ENCODE peak calls at places on chromosome 15, in nine cellular contexts. K is NCI-H774; R is ecto neural progenitor cell; F is stimulated activated CD4-positive, alpha-beta T cell treated with anti-CD3 and anti-CD28 coated beads, Interleukin-1b, Interleukin-23, amount 100 ng/mL, for 48 hours; B is effector memory CD8-positive, alpha-beta T cell; N is GM04504; A is SJSA1; O is non-pigmented ciliary epithelial cell; P is kidney tubule cell. I is an unnamed sample.

GRCh38 chr15:71761649-71762048 is 48.7 kb upstream of the NR2E3 start:
- DNase-seq in K (no peak), R (no peak), F (no peak), B (no peak), N (peak), A (peak), O (no peak), P (peak), I (peak)

GRCh38 chr15:79339588-79340314 is 28.8 kb downstream of the TMED3 start:
- DNase-seq in K (no peak), R (no peak), F (no peak), B (no peak), N (peak), A (no peak), O (no peak), P (peak), I (peak)

GRCh38 chr15:25508369-25509002 is 69.7 kb upstream of the UBE3A start:
- DNase-seq in K (no peak), R (no peak), F (no peak), B (no peak), N (peak), A (no peak), O (no peak), P (peak), I (peak)

GRCh38 chr15:69668963-69669362 is 216.3 kb downstream of the RPLP1 start:
- DNase-seq in K (no peak), R (no peak), F (no peak), B (peak), N (no peak), A (no peak), O (no peak), P (no peak), I (no peak)

GRCh38 chr15:70801111-70801510 is 37.8 kb upstream of the UACA start:
- DNase-seq in K (no peak), R (no peak), F (no peak), B (no peak), N (no peak), A (no peak), O (no peak), P (no peak), I (no peak)

GRCh38 chr15:81449836-81450474 is 75.9 kb upstream of the TMC3 start:
- DNase-seq in K (peak), R (no peak), F (no peak), B (no peak), N (no peak), A (no peak), O (no peak), P (no peak), I (no peak)

GRCh38 chr15:25678498-25678865 is 184.6 kb downstream of the ATP10A start:
- DNase-seq in K (no peak), R (no peak), F (no peak), B (no peak), N (no peak), A (no peak), O (no peak), P (peak), I (no peak)

GRCh38 chr15:65042776-65043322 is 2.3 kb upstream of the SLC51B start:
- DNase-seq in K (no peak), R (no peak), F (no peak), B (no peak), N (no peak), A (no peak), O (no peak), P (no peak), I (peak)

GRCh38 chr15:62603757-62604156 is 438.7 kb upstream of the C2CD4B start:
- DNase-seq in K (no peak), R (no peak), F (no peak), B (no peak), N (peak), A (no peak), O (no peak), P (no peak), I (peak)

GRCh38 chr15:58491151-58491473 is 59.3 kb downstream of the LIPC start:
- DNase-seq in K (no peak), R (no peak), F (no peak), B (no peak), N (no peak), A (no peak), O (no peak), P (peak), I (no peak)

GRCh38 chr15:96054029-96054428 is 276.5 kb upstream of the NR2F2 start:
- DNase-seq in K (no peak), R (no peak), F (no peak), B (no peak), N (no peak), A (no peak), O (no peak), P (no peak), I (no peak)

GRCh38 chr15:86968244-86968643 is 888.6 kb downstream of the AGBL1 start:
- DNase-seq in K (no peak), R (no peak), F (no peak), B (no peak), N (no peak), A (no peak), O (no peak), P (no peak), I (no peak)

GRCh38 chr15:60214201-60214600 is 183.6 kb downstream of the ANXA2 start:
- DNase-seq in K (no peak), R (no peak), F (no peak), B (no peak), N (no peak), A (no peak), O (no peak), P (no peak), I (no peak)

GRCh38 chr15:27249723-27250160 is 278.8 kb downstream of the GABRG3 start:
- DNase-seq in K (no peak), R (no peak), F (no peak), B (no peak), N (no peak), A (no peak), O (no peak), P (no peak), I (no peak)

GRCh38 chr15:74531144-74531811 is 9.7 kb upstream of the ARID3B start:
- DNase-seq in K (no peak), R (no peak), F (no peak), B (no peak), N (no peak), A (peak), O (peak), P (peak), I (peak)

GRCh38 chr15:80977627-80978036 is 12.0 kb downstream of the MESD start:
- DNase-seq in K (peak), R (peak), F (peak), B (no peak), N (no peak), A (no peak), O (no peak), P (no peak), I (peak)

GRCh38 chr15:68407141-68407885 is 24.6 kb downstream of the ITGA11 start:
- DNase-seq in K (no peak), R (peak), F (no peak), B (no peak), N (no peak), A (peak), O (no peak), P (no peak), I (no peak)

GRCh38 chr15:74011610-74012009 is 17.1 kb downstream of the PML start:
- DNase-seq in K (no peak), R (no peak), F (no peak), B (no peak), N (no peak), A (no peak), O (no peak), P (no peak), I (peak)

GRCh38 chr15:66494262-66494661 is 3.3 kb downstream of the SNAPC5 start:
- DNase-seq in K (no peak), R (no peak), F (no peak), B (no peak), N (no peak), A (no peak), O (no peak), P (no peak), I (no peak)

GRCh38 chr15:86433983-86434382 is 354.3 kb downstream of the AGBL1 start:
- DNase-seq in K (no peak), R (no peak), F (no peak), B (no peak), N (no peak), A (no peak), O (no peak), P (no peak), I (no peak)

GRCh38 chr15:82830427-82831173 is 21.2 kb downstream of the WHAMM start:
- DNase-seq in K (no peak), R (no peak), F (no peak), B (no peak), N (no peak), A (no peak), O (no peak), P (peak), I (no peak)

GRCh38 chr15:66094331-66094730 is 159.2 kb downstream of the MEGF11 start:
- DNase-seq in K (no peak), R (no peak), F (no peak), B (no peak), N (no peak), A (no peak), O (no peak), P (no peak), I (no peak)

GRCh38 chr15:49621327-49622210 is 721 bp downstream of the DTWD1 start:
- DNase-seq in K (no peak), R (no peak), F (no peak), B (no peak), N (no peak), A (no peak), O (no peak), P (peak), I (peak)

GRCh38 chr15:57720861-57721260 is 14.3 kb downstream of the POLR2M start:
- DNase-seq in K (no peak), R (no peak), F (no peak), B (no peak), N (peak), A (no peak), O (no peak), P (no peak), I (peak)

GRCh38 chr15:39357478-39358268 is 223.2 kb upstream of the THBS1 start:
- DNase-seq in K (no peak), R (no peak), F (no peak), B (no peak), N (no peak), A (no peak), O (no peak), P (no peak), I (peak)

I was measured in fibroblast of villous mesenchyme.